ENCODE peak calls at places on chromosomes 1 and 21, in ten cellular contexts. H is endodermal cell, N is heart right ventricle, U is GM23338, Z is PC-3, S is cardiac muscle cell, G is pancreas, X is heart left ventricle, E is kidney, M is neuronal stem cell. P is an unnamed sample.

GRCh38 chr1:48859429-48859828 is 82.7 kb upstream of the BEND5 start:
- DNase-seq in H (no peak), N (no peak), U (no peak), Z (peak; percentile 56), S (peak; percentile 84), G (no peak), X (no peak), E (no peak), M (no peak), P (no peak)

GRCh38 chr1:14707774-14708450 is 109.4 kb downstream of the KAZN start:
- DNase-seq in H (no peak), N (no peak), U (no peak), Z (no peak), S (no peak), G (no peak), X (no peak), E (peak; percentile 11), M (no peak), P (no peak)

GRCh38 chr1:32540589-32540988 is 1.4 kb downstream of the ZBTB8A start:
- DNase-seq in H (peak; percentile 71), N (no peak), U (peak; percentile 13), Z (no peak), S (no peak), G (no peak), X (no peak), E (no peak), M (no peak), P (peak; percentile 11)

GRCh38 chr1:156675715-156676311 is 1.4 kb downstream of the NES start:
- DNase-seq in H (peak; percentile 85), N (peak; percentile 69), U (peak; percentile 65), Z (no peak), S (no peak), G (no peak), X (peak; percentile 69), E (no peak), M (no peak), P (peak; percentile 65)

GRCh38 chr1:218867941-218868656 is 305.6 kb upstream of the LYPLAL1 start:
- DNase-seq in H (no peak), N (no peak), U (no peak), Z (no peak), S (peak; percentile 34), G (no peak), X (no peak), E (no peak), M (no peak), P (no peak)

GRCh38 chr1:119347858-119348257 is 20.7 kb upstream of the HAO2 start:
- DNase-seq in H (no peak), N (peak; percentile 35), U (peak; percentile 50), Z (no peak), S (no peak), G (no peak), X (no peak), E (no peak), M (no peak), P (no peak)

GRCh38 chr1:31122779-31123178 is 57.3 kb upstream of the PUM1 start:
- DNase-seq in H (no peak), N (no peak), U (no peak), Z (no peak), S (peak; percentile 62), G (no peak), X (no peak), E (no peak), M (no peak), P (peak; percentile 31)

GRCh38 chr1:151158751-151159251 is 2.4 kb downstream of the TNFAIP8L2 start:
- DNase-seq in H (peak; percentile 57), N (no peak), U (peak; percentile 40), Z (no peak), S (no peak), G (no peak), X (no peak), E (peak; percentile 67), M (no peak), P (no peak)

GRCh38 chr1:228464487-228464983 is 22.6 kb upstream of the RNF187 start:
- DNase-seq in H (peak; percentile 95), N (peak; percentile 76), U (peak; percentile 97), Z (no peak), S (peak; percentile 85), G (peak; percentile 36), X (peak; percentile 69), E (peak; percentile 87), M (peak; percentile 85), P (peak; percentile 96)

GRCh38 chr21:28138272-28138671 is 854.4 kb downstream of the LTN1 start:
- DNase-seq in H (no peak), N (no peak), U (no peak), Z (no peak), S (no peak), G (no peak), X (no peak), E (no peak), M (no peak), P (no peak)

GRCh38 chr21:18204931-18205330 is 39.7 kb upstream of the CHODL start:
- DNase-seq in H (no peak), N (no peak), U (peak; percentile 40), Z (no peak), S (no peak), G (no peak), X (no peak), E (no peak), M (no peak), P (peak; percentile 22)

GRCh38 chr1:18299441-18300338 is 181.0 kb upstream of the KLHDC7A start:
- DNase-seq in H (peak; percentile 82), N (no peak), U (peak; percentile 88), Z (peak; percentile 28), S (peak; percentile 22), G (peak; percentile 21), X (no peak), E (no peak), M (peak; percentile 21), P (peak; percentile 68)

GRCh38 chr1:202162049-202162417 is 1.6 kb upstream of the PTPN7 start:
- DNase-seq in H (no peak), N (no peak), U (no peak), Z (no peak), S (no peak), G (no peak), X (no peak), E (peak; percentile 64), M (no peak), P (no peak)

GRCh38 chr1:203081465-203082355 is 4.1 kb downstream of the MYOG start:
- DNase-seq in H (peak; percentile 54), N (no peak), U (peak; percentile 24), Z (no peak), S (no peak), G (no peak), X (no peak), E (no peak), M (no peak), P (no peak)

GRCh38 chr1:93705897-93706500 is 24.4 kb upstream of the BCAR3 start:
- DNase-seq in H (peak; percentile 75), N (no peak), U (no peak), Z (peak; percentile 72), S (no peak), G (no peak), X (no peak), E (no peak), M (no peak), P (no peak)

GRCh38 chr1:222087207-222087920 is 345.5 kb upstream of the DUSP10 start:
- DNase-seq in H (no peak), N (no peak), U (no peak), Z (no peak), S (no peak), G (no peak), X (no peak), E (no peak), M (no peak), P (no peak)

GRCh38 chr1:109819365-109819764 is 55.6 kb upstream of the EPS8L3 start:
- DNase-seq in H (peak; percentile 24), N (no peak), U (no peak), Z (no peak), S (no peak), G (no peak), X (no peak), E (no peak), M (no peak), P (no peak)

GRCh38 chr1:86068126-86068805 is 88.3 kb downstream of the COL24A1 start:
- DNase-seq in H (no peak), N (no peak), U (peak; percentile 45), Z (no peak), S (peak; percentile 53), G (no peak), X (no peak), E (no peak), M (no peak), P (no peak)

DNA sequence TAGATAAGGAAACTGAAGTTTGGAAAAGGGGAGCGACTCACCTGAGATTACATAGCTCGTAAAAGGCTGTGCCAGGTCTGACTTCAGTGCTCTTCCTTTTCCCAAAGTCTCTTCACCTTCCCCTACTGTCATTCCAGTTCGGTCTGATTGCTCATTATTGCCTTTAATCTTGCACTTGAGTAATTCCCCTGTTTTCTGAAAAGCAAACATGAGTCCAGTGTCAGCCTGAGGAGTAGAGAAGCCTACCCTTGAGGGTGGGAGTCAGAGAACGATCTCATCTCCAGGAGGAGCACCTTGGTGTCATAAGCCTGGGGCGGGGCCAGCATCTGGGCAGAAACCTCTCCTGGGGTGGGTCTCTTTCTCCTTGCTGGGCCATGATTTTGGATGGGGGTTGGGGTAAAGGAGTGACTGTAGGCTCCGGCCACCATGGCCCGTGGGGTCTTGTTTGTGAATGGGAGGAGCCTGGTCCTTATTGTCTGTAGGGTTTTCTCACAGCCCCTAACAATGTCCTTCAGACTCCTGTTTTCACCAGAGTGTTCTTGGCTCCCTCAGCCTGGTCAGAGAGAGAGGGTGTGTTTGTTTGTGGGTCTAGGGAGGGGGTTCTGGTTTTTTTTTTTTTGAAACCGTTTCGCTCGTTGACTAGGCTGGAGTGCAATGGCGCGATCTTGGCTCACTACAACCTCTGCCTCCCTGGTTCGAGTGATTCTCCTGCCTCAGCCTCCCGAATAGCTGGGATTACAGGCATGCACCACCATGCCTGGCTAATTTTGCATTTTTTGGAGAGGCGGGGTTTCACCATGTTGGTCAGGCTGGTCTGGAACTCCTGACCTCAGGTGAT is 6.0 kb downstream of the VANGL2 start:
- DNase-seq in H (peak; percentile 56), N (no peak), U (no peak), Z (peak; percentile 47), S (no peak), G (no peak), X (no peak), E (no peak), M (no peak), P (peak; percentile 0)
- H3K36me3 ChIP-seq in H (peaks cover 7% of the 10 kb centered on the region), N (no peaks in the 10 kb centered on the region), U (no peaks in the 10 kb centered on the region), Z (no peaks in the 10 kb centered on the region), S (no peaks in the 10 kb centered on the region), G (no peaks in the 10 kb centered on the region), X (no peaks in the 10 kb centered on the region), E (no peaks in the 10 kb centered on the region), M (peaks cover 72% of the 10 kb centered on the region), P (no peaks in the 10 kb centered on the region)

GRCh38 chr1:21307210-21307609 is 16.9 kb upstream of the ECE1 start:
- DNase-seq in H (no peak), N (no peak), U (no peak), Z (no peak), S (no peak), G (no peak), X (no peak), E (no peak), M (no peak), P (no peak)
- H3K4me1 ChIP-seq in H (peaks cover 13% of the 10 kb centered on the region), N (peaks cover 30% of the 10 kb centered on the region), U (peaks cover 28% of the 10 kb centered on the region), Z (peaks cover 12% of the 10 kb centered on the region), S (peaks cover 36% of the 10 kb centered on the region), G (peaks cover 19% of the 10 kb centered on the region), X (peaks cover 44% of the 10 kb centered on the region), E (no peaks in the 10 kb centered on the region), M (peaks cover 25% of the 10 kb centered on the region), P (peaks cover 32% of the 10 kb centered on the region)

GRCh38 chr1:229529639-229530038 is 21.5 kb upstream of the NUP133 start:
- DNase-seq in H (no peak), N (no peak), U (no peak), Z (no peak), S (no peak), G (no peak), X (no peak), E (no peak), M (no peak), P (no peak)
- H3K36me3 ChIP-seq in H (peaks cover 53% of the 10 kb centered on the region), N (peaks cover 48% of the 10 kb centered on the region), U (peaks cover 9% of the 10 kb centered on the region), Z (peaks cover 21% of the 10 kb centered on the region), S (peaks cover 26% of the 10 kb centered on the region), G (no peaks in the 10 kb centered on the region), X (peaks cover 57% of the 10 kb centered on the region), E (peaks cover 9% of the 10 kb centered on the region), M (peaks cover 86% of the 10 kb centered on the region), P (peaks cover 4% of the 10 kb centered on the region)

GRCh38 chr1:161940866-161941591 is 82.6 kb downstream of the OLFML2B start:
- DNase-seq in H (no peak), N (no peak), U (no peak), Z (peak; percentile 70), S (no peak), G (no peak), X (no peak), E (no peak), M (no peak), P (no peak)
- H3K4me1 ChIP-seq in H (peaks cover 9% of the 10 kb centered on the region), N (no peaks in the 10 kb centered on the region), U (no peaks in the 10 kb centered on the region), Z (peaks cover 26% of the 10 kb centered on the region), S (no peaks in the 10 kb centered on the region), G (no peaks in the 10 kb centered on the region), X (no peaks in the 10 kb centered on the region), E (no peaks in the 10 kb centered on the region), M (peaks cover under 1% of the 10 kb centered on the region), P (peaks cover 7% of the 10 kb centered on the region)

P was measured in neural progenitor cell.